ENCODE peak calls at places on chromosomes 2 and 18, in six cellular contexts. S is K562, Q is HepG2, Z is HCT116, K is H1, F is GM12878. Y is an unnamed sample.

GRCh38 chr18:50518787-50519520 is 40.9 kb upstream of the MAPK4 start:
- DNase-seq in S (no peak), Q (no peak), Z (no peak), K (no peak), F (no peak), Y (no peak)

GRCh38 chr2:15970701-15971100 is 30.4 kb downstream of the MYCN start:
- DNase-seq in S (no peak), Q (no peak), Z (no peak), K (no peak), F (no peak), Y (no peak)

GRCh38 chr18:21450913-21451312 is 149.6 kb downstream of the ESCO1 start:
- DNase-seq in S (no peak), Q (no peak), Z (no peak), K (no peak), F (no peak), Y (no peak)

GRCh38 chr2:81266106-81266505 is 961.6 kb upstream of the LRRTM1 start:
- DNase-seq in S (no peak), Q (peak), Z (peak), K (no peak), F (no peak), Y (peak)

GRCh38 chr18:46567196-46567595 is 89.8 kb downstream of the LOXHD1 start:
- DNase-seq in S (no peak), Q (no peak), Z (no peak), K (no peak), F (no peak), Y (no peak)

GRCh38 chr2:218882463-218882821 is 1.8 kb downstream of the WNT10A start:
- DNase-seq in S (no peak), Q (no peak), Z (no peak), K (no peak), F (no peak), Y (no peak)

GRCh38 chr2:218079943-218080913 is 11.2 kb downstream of the RUFY4 start:
- DNase-seq in S (no peak), Q (peak), Z (no peak), K (no peak), F (no peak), Y (no peak)

GRCh38 chr2:62147610-62148301 is 48.2 kb upstream of the B3GNT2 start:
- DNase-seq in S (no peak), Q (no peak), Z (no peak), K (no peak), F (no peak), Y (no peak)

GRCh38 chr2:200603972-200604371 is 18.2 kb downstream of the AOX1 start:
- DNase-seq in S (no peak), Q (peak), Z (no peak), K (no peak), F (no peak), Y (no peak)

GRCh38 chr2:8314063-8314462 is 367.8 kb upstream of the ID2 start:
- DNase-seq in S (no peak), Q (no peak), Z (no peak), K (no peak), F (no peak), Y (no peak)

GRCh38 chr2:236261452-236261851 is 2.8 kb downstream of the ASB18 start:
- DNase-seq in S (no peak), Q (no peak), Z (no peak), K (no peak), F (no peak), Y (no peak)

GRCh38 chr18:51878724-51879123 is 461.3 kb upstream of the DCC start:
- DNase-seq in S (no peak), Q (no peak), Z (no peak), K (no peak), F (no peak), Y (no peak)

GRCh38 chr18:79609841-79610281 is 69.7 kb upstream of the CTDP1 start:
- DNase-seq in S (no peak), Q (no peak), Z (no peak), K (no peak), F (no peak), Y (no peak)

GRCh38 chr2:70140978-70141753 is 49.7 kb downstream of the C2orf42 start:
- DNase-seq in S (peak), Q (peak), Z (peak), K (peak), F (peak), Y (peak)

GRCh38 chr2:237799060-237799428 is 465 bp downstream of the RBM44 start:
- DNase-seq in S (no peak), Q (no peak), Z (no peak), K (no peak), F (no peak), Y (no peak)

GRCh38 chr2:100182494-100183355 is 40.3 kb upstream of the AFF3 start:
- DNase-seq in S (no peak), Q (no peak), Z (no peak), K (no peak), F (no peak), Y (no peak)

GRCh38 chr18:59229681-59230443 is 9.9 kb downstream of the GRP start:
- DNase-seq in S (no peak), Q (no peak), Z (no peak), K (no peak), F (no peak), Y (no peak)

GRCh38 chr18:76922107-76922506 is 99.8 kb downstream of the ZNF236 start:
- DNase-seq in S (peak), Q (peak), Z (peak), K (peak), F (peak), Y (peak)

GRCh38 chr2:190997516-190998113 is 16.4 kb downstream of the STAT1 start:
- DNase-seq in S (no peak), Q (no peak), Z (no peak), K (no peak), F (no peak), Y (no peak)

GRCh38 chr2:169106563-169107545 is 37.5 kb downstream of the DHRS9 start:
- DNase-seq in S (no peak), Q (no peak), Z (no peak), K (no peak), F (no peak), Y (no peak)

GRCh38 chr2:75666821-75667344 is 20.3 kb downstream of the MRPL19 start:
- DNase-seq in S (no peak), Q (no peak), Z (no peak), K (no peak), F (no peak), Y (no peak)

GRCh38 chr18:49340446-49340845 is 120.0 kb downstream of the DYM start:
- DNase-seq in S (no peak), Q (no peak), Z (no peak), K (no peak), F (no peak), Y (no peak)

GRCh38 chr2:84441036-84441435 is 18.0 kb downstream of the SUCLG1 start:
- DNase-seq in S (no peak), Q (no peak), Z (no peak), K (no peak), F (no peak), Y (no peak)

GRCh38 chr2:112343827-112344585 is 68.6 kb downstream of the ZC3H6 start:
- DNase-seq in S (no peak), Q (no peak), Z (no peak), K (no peak), F (no peak), Y (no peak)

GRCh38 chr2:217010173-217010572 is 150.3 kb upstream of the TNP1 start:
- DNase-seq in S (no peak), Q (peak), Z (no peak), K (no peak), F (no peak), Y (no peak)

GRCh38 chr18:51668101-51668500 is 470.6 kb upstream of the MEX3C start:
- DNase-seq in S (peak), Q (peak), Z (peak), K (no peak), F (no peak), Y (no peak)

GRCh38 chr18:9319333-9319732 is 15.2 kb upstream of the TWSG1 start:
- DNase-seq in S (no peak), Q (no peak), Z (no peak), K (no peak), F (no peak), Y (no peak)

GRCh38 chr2:28322887-28323483 is 69.7 kb upstream of the FOSL2 start:
- DNase-seq in S (no peak), Q (no peak), Z (no peak), K (no peak), F (no peak), Y (no peak)

GRCh38 chr2:62663443-62663842 is 42.1 kb upstream of the EHBP1 start:
- DNase-seq in S (no peak), Q (no peak), Z (no peak), K (no peak), F (no peak), Y (no peak)

GRCh38 chr2:211331736-211332135 is 775.3 kb downstream of the CPS1 start:
- DNase-seq in S (no peak), Q (no peak), Z (no peak), K (peak), F (no peak), Y (no peak)

GRCh38 chr18:67612281-67612680 is 95.8 kb upstream of the DSEL start:
- DNase-seq in S (no peak), Q (no peak), Z (no peak), K (no peak), F (no peak), Y (no peak)

GRCh38 chr2:73451263-73451972 is 65.8 kb downstream of the ALMS1 start:
- DNase-seq in S (no peak), Q (no peak), Z (no peak), K (no peak), F (peak), Y (no peak)

GRCh38 chr2:150167711-150168110 is 319.8 kb downstream of the RND3 start:
- DNase-seq in S (peak), Q (no peak), Z (no peak), K (no peak), F (peak), Y (no peak)
- TF ChIP-seq JUND in S (peak), Q (no peak), Z (no peak), K (no peak), F (peak), Y (peak)

DNA sequence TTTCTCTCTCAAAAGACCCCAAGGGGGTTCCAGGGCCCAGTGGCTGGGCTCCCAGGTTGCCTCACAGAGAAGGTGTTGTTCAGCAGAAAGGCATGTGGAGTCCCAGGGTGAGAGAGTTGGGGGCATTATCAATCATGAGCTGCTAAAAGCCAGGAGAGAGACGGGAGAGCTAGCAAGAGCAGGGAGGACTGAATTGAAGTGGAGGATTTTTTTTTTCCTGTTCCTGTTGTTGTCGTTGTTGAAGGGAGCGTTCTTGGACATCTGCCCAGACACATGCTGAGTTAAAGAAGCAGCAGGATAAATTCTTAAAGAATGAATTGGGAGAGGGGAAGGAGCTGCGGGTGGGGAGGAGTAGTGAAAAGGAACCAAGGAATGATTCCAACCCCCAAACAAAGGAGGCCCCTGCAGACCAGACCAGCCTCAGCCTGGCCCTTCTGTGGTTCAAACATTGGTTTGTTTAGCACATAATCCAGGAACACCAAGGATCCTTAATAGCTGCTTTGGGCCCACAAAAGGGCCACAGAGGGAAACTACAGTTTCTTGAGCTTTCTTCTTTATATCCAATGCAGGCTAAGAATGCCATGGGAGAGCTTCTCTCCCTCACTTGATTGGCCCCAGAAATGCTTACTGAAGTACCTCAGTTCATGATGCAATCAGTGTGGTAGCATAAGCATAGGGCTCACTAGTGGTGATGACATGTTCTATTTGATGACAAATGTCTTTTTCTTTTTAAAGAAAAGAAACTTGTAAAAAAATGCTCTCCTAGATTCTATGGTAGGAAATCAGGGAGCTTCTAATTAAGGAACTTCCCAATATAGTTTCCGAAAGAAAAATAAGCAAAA is 146.0 kb downstream of the SETBP1 start:
- DNase-seq in S (no peak), Q (no peak), Z (no peak), K (no peak), F (no peak), Y (peak)
- TF ChIP-seq JUND in S (no peak), Q (no peak), Z (no peak), K (no peak), F (no peak), Y (no peak)

DNA sequence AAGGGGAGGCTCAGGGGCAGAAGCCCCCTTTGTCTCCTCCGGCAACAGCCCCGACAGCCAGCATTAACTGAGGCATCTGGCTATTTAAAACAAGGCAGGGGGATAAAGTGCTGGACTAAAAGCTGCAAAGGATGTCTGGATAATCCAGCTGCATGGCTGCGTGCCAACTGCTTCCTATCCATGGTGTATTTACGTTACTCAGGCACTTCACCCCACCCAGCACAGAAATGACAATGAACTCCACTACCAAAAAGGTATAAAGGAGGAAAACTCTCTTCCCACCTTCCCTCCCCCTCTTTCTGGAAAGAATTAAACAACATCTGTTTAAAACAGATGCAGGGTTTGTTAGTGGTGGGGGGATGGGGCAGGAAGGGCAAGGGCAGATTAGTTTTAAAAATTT is 82.5 kb downstream of the SPRED2 start:
- DNase-seq in S (peak), Q (peak), Z (no peak), K (no peak), F (no peak), Y (no peak)
- TF ChIP-seq JUND in S (no peak), Q (no peak), Z (no peak), K (no peak), F (no peak), Y (no peak)

GRCh38 chr2:230735884-230736283 is 23.2 kb downstream of the CAB39 start:
- DNase-seq in S (no peak), Q (no peak), Z (no peak), K (no peak), F (no peak), Y (no peak)

GRCh38 chr2:230737791-230738226 is 25.2 kb downstream of the CAB39 start:
- DNase-seq in S (no peak), Q (no peak), Z (no peak), K (no peak), F (no peak), Y (no peak)

GRCh38 chr2:230738391-230738811 is 25.8 kb downstream of the CAB39 start:
- DNase-seq in S (no peak), Q (peak), Z (no peak), K (no peak), F (no peak), Y (no peak)

GRCh38 chr2:230739961-230740360 is 27.3 kb downstream of the CAB39 start:
- DNase-seq in S (no peak), Q (no peak), Z (no peak), K (no peak), F (no peak), Y (no peak)

DNA sequence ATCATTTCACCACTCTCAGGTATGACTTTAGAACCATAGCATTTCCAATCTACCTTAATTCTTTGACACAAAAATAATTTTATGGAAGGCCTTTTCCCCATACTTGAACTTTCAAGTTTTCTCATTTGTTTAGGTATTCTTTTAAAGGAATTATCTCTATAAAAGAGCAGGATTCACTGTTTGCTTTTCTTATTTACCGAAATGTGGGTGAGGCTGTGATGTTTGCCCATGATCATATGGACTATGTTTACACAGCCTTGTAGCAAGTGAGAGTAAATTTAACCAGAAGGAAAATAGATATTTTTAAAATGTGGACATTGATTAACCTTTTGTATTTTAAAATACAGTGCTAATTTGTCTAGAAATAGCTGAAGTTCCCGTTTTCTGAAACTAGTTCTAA is 26.3 kb downstream of the CAB39 start:
- DNase-seq in S (no peak), Q (peak), Z (no peak), K (no peak), F (no peak), Y (no peak)
- TF ChIP-seq JUND in S (no peak), Q (no peak), Z (no peak), K (no peak), F (no peak), Y (peak)

GRCh38 chr2:184504252-184504651 is 94.1 kb upstream of the ZNF804A start:
- DNase-seq in S (no peak), Q (no peak), Z (no peak), K (no peak), F (no peak), Y (no peak)
- TF ChIP-seq JUND in S (no peak), Q (no peak), Z (no peak), K (no peak), F (no peak), Y (no peak)

GRCh38 chr18:6159426-6159825 is 255.3 kb downstream of the L3MBTL4 start:
- DNase-seq in S (no peak), Q (no peak), Z (no peak), K (no peak), F (no peak), Y (no peak)
- TF ChIP-seq JUND in S (no peak), Q (no peak), Z (no peak), K (no peak), F (no peak), Y (no peak)

DNA sequence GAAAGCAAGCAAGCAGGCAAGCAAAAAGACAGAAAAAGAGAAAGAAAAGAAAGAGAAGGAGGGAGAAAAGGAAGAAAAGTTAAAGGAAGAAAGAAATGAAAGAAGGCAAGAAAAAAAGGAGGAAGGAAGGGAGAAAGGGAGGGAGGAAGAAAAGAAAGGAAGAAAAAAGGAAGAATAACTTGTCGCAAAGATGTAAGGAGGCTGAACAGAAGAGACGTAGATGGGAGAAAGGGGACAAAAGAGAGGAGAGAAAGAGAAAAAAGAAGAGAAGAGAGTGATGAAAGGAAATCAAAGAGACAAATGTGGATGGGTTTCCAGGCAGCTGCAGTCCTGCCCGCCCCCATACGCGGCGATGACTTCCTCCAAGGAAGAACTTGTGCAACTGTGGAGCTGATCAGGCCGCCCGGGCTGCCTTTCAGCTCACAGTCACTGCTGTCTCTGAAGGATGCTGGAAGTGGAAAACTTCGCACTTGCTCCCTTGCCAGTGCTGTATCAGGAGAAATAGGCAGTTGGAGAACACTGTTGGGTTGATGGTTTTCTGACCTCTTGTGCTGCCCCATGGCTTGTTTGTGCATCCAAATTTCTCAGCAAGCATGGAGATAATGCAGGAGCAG is 52.9 kb downstream of the TRIB2 start:
- DNase-seq in S (no peak), Q (no peak), Z (no peak), K (no peak), F (no peak), Y (no peak)
- TF ChIP-seq JUND in S (no peak), Q (no peak), Z (no peak), K (no peak), F (no peak), Y (no peak)

GRCh38 chr2:57881998-57882884 is 164.4 kb upstream of the VRK2 start:
- DNase-seq in S (no peak), Q (peak), Z (peak), K (no peak), F (no peak), Y (no peak)
- TF ChIP-seq JUND in S (no peak), Q (no peak), Z (peak), K (no peak), F (no peak), Y (no peak)

GRCh38 chr18:44813586-44813985 is 132.9 kb downstream of the SETBP1 start:
- DNase-seq in S (no peak), Q (no peak), Z (no peak), K (no peak), F (no peak), Y (no peak)

GRCh38 chr18:44816028-44816427 is 135.3 kb downstream of the SETBP1 start:
- DNase-seq in S (no peak), Q (no peak), Z (no peak), K (no peak), F (no peak), Y (no peak)

GRCh38 chr18:44812426-44812825 is 131.7 kb downstream of the SETBP1 start:
- DNase-seq in S (no peak), Q (no peak), Z (no peak), K (no peak), F (no peak), Y (no peak)

GRCh38 chr18:44816449-44816848 is 135.8 kb downstream of the SETBP1 start:
- DNase-seq in S (no peak), Q (no peak), Z (no peak), K (no peak), F (no peak), Y (no peak)

DNA sequence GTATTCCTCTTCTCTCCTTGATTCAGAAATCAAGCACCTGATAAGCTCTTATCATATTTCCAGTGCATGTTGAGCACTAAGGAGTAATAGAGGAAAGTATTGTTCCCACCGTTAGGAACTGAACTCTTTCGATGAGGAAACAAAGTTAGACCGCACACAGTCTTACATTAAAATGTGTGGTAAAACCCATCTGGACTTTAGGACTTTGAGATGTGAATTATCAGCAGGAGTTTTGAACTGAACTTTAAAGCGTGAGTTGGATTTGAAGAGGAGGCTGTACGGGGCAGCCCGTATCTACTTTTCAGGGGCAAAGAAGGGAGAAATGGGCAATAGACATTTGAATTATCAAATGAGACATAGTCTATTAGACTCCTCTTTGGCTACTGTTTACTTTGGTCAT is 134.4 kb downstream of the SETBP1 start:
- DNase-seq in S (no peak), Q (no peak), Z (no peak), K (no peak), F (no peak), Y (no peak)
- TF ChIP-seq JUND in S (no peak), Q (no peak), Z (no peak), K (no peak), F (no peak), Y (no peak)

Y was measured in T47D.